ENCODE peak calls at places on chromosomes 4 and X, in six cellular contexts. D, B, L, K, F and C are unnamed samples.

GRCh38 chr4:10684631-10685030 is at the start of gene CLNK:
- DNase-seq in D (no peak), B (no peak), L (no peak), K (peak), F (no peak), C (no peak)

GRCh38 chrX:132716006-132716405 is 227.2 kb upstream of the MBNL3 start:
- DNase-seq in D (no peak), B (no peak), L (peak), K (no peak), F (no peak), C (no peak)

GRCh38 chr4:138445098-138445497 is 202.9 kb upstream of the SLC7A11 start:
- DNase-seq in D (peak), B (no peak), L (no peak), K (no peak), F (no peak), C (no peak)

GRCh38 chr4:128776794-128777216 is 32.7 kb upstream of the JADE1 start:
- DNase-seq in D (peak), B (peak), L (no peak), K (no peak), F (no peak), C (no peak)

GRCh38 chrX:41377624-41378023 is 43.7 kb downstream of the DDX3X start:
- DNase-seq in D (no peak), B (no peak), L (no peak), K (no peak), F (no peak), C (no peak)

GRCh38 chr4:1775731-1776500 is 17.2 kb upstream of the FGFR3 start:
- DNase-seq in D (no peak), B (no peak), L (no peak), K (no peak), F (peak), C (no peak)

GRCh38 chr4:7367361-7367760 is 67.4 kb downstream of the PSAPL1 start:
- DNase-seq in D (no peak), B (no peak), L (no peak), K (no peak), F (no peak), C (no peak)

GRCh38 chr4:87882861-87883260 is 50.1 kb downstream of the MEPE start:
- DNase-seq in D (no peak), B (no peak), L (no peak), K (no peak), F (no peak), C (no peak)

GRCh38 chr4:90958256-90958895 is 831.2 kb downstream of the CCSER1 start:
- DNase-seq in D (peak), B (no peak), L (no peak), K (no peak), F (no peak), C (peak)

GRCh38 chr4:56134272-56134671 is 185.5 kb downstream of the CEP135 start:
- DNase-seq in D (peak), B (no peak), L (no peak), K (no peak), F (peak), C (no peak)

GRCh38 chr4:182494103-182494502 is 250.9 kb downstream of the TENM3 start:
- DNase-seq in D (no peak), B (no peak), L (no peak), K (no peak), F (no peak), C (no peak)

GRCh38 chr4:109303141-109303499 is 662 bp upstream of the COL25A1 start:
- DNase-seq in D (no peak), B (no peak), L (no peak), K (no peak), F (no peak), C (peak)

GRCh38 chr4:32025840-32026459 is 1305.8 kb downstream of the PCDH7 start:
- DNase-seq in D (no peak), B (peak), L (no peak), K (no peak), F (no peak), C (no peak)

GRCh38 chr4:106615407-106615945 is 246.9 kb upstream of the GIMD1 start:
- DNase-seq in D (no peak), B (no peak), L (no peak), K (no peak), F (no peak), C (no peak)

GRCh38 chr4:56387023-56388001 is at the start of gene AASDH:
- DNase-seq in D (peak), B (peak), L (peak), K (peak), F (peak), C (peak)

GRCh38 chr4:40196724-40197281 is at the start of gene RHOH:
- DNase-seq in D (no peak), B (no peak), L (no peak), K (no peak), F (no peak), C (no peak)

GRCh38 chr4:143411527-143412480 is 75.1 kb downstream of the GAB1 start:
- DNase-seq in D (peak), B (no peak), L (no peak), K (no peak), F (no peak), C (no peak)

GRCh38 chrX:48487362-48487785 is 11.4 kb downstream of the FTSJ1 start:
- DNase-seq in D (peak), B (no peak), L (peak), K (no peak), F (peak), C (no peak)

GRCh38 chr4:150217192-150217591 is 138.9 kb downstream of the DCLK2 start:
- DNase-seq in D (peak), B (no peak), L (no peak), K (no peak), F (peak), C (no peak)

GRCh38 chrX:41384041-41384705 is 50.2 kb downstream of the DDX3X start:
- DNase-seq in D (peak), B (no peak), L (peak), K (no peak), F (no peak), C (no peak)

GRCh38 chr4:107069049-107069448 is 32.9 kb upstream of the DKK2 start:
- DNase-seq in D (peak), B (no peak), L (no peak), K (no peak), F (no peak), C (no peak)

GRCh38 chr4:95910749-95911148 is 70.9 kb downstream of the PDHA2 start:
- DNase-seq in D (no peak), B (no peak), L (no peak), K (no peak), F (no peak), C (no peak)

GRCh38 chr4:11548529-11549176 is 120.0 kb upstream of the HS3ST1 start:
- DNase-seq in D (peak), B (no peak), L (no peak), K (no peak), F (no peak), C (no peak)

DNA sequence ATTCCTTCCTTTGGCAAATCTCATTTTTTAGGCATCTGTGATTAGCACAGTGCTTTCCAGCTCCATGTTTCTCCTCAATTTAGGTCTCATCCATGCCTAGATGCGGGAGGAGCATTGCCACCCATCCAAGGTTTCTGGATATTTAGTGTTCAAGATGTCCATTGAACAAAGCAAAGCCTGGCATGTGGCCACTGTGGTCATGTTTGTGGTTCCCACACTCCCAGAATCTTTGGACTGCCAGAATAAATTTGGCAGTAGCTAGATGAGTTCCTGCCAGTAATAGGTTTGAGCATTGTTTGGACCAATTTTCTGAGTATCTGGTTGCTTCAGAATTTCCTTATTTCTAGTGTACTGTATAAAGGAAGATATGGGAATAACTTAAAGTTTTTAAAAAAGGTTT is 1124.1 kb downstream of the ADGRL3 start:
- DNase-seq in D (no peak), B (no peak), L (no peak), K (no peak), F (no peak), C (no peak)
- TF ChIP-seq BHLHE40 in D (no peak), B (no peak), L (no peak), K (no peak), F (no peak), C (no peak)

DNA sequence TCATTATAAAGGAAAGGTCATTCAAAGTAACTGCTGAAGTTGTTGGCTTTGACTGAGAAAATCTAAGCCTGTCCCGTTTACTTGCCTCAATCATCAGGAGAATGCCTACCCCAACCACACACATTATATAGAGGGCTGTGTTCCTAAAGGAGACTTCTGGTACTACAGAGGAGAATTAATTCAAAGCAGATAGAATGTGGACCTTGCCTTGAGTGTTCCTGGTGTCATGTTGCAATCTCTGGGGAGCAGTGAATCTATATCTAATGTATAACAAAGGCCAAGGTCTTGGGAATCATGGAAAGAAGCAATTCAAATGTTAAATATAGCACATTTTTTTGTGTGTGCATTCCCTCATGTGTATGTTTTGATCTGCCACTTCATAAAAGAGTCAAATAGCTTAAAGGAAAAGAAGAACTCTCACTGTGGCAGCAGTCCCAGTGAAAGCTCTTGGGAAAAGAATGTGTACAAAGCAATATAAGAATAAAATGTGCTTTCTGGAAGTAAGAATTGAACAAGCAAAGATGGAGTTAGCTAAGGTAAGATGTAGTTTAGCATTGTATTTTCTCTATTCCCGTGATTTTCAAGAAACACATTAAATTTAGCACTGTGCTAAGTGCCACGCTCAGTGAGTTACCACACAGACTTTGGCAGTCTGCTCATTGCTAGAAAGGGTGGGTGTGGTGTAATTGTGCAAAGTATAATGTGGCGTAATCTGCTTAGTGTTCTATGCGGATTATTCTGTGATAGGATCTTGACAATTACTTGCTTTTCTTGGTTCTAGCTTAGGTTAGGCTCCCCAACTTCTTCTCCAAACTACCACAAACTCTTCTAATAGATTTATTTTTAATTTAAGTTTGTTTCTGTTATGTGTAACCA is 13.7 kb downstream of the ADH6 start:
- DNase-seq in D (peak), B (no peak), L (no peak), K (no peak), F (peak), C (peak)
- TF ChIP-seq BHLHE40 in D (no peak), B (no peak), L (no peak), K (no peak), F (no peak), C (no peak)

GRCh38 chr4:60461551-60461950 is 738.6 kb upstream of the ADGRL3 start:
- DNase-seq in D (no peak), B (no peak), L (no peak), K (no peak), F (no peak), C (no peak)

DNA sequence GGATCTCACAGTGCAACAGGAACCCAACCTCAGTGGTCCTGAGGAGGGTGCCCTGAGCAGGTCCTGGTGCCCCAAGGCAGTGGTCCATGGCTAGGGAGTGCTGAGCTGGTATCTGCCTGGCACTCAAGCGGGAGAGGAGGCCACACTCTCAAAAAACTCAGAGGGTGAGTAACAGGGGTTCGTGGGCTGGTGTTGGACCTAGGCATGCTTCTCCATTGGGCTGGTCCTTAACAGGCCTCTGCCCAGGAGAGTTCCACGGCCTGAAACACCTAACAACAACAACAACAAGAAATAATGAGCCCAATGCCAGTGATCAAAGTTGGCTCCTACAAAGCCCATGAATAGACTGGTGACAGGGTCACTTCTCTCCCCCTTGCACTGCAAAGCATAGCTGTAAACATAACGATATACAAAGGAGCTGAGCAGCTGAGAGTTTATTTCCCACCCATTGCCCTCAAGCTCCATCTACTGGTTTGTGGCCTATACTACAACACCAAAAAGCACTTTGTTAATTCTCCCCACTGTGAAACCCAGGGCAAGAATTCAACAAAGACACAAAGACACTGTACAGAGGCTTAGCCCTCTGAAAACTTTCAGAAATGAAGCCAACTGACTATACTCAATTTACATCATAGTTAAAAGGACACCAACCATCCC is 736.2 kb upstream of the ADGRL3 start:
- DNase-seq in D (no peak), B (no peak), L (peak), K (no peak), F (peak), C (peak)
- TF ChIP-seq BHLHE40 in D (no peak), B (no peak), L (no peak), K (no peak), F (no peak), C (no peak)

DNA sequence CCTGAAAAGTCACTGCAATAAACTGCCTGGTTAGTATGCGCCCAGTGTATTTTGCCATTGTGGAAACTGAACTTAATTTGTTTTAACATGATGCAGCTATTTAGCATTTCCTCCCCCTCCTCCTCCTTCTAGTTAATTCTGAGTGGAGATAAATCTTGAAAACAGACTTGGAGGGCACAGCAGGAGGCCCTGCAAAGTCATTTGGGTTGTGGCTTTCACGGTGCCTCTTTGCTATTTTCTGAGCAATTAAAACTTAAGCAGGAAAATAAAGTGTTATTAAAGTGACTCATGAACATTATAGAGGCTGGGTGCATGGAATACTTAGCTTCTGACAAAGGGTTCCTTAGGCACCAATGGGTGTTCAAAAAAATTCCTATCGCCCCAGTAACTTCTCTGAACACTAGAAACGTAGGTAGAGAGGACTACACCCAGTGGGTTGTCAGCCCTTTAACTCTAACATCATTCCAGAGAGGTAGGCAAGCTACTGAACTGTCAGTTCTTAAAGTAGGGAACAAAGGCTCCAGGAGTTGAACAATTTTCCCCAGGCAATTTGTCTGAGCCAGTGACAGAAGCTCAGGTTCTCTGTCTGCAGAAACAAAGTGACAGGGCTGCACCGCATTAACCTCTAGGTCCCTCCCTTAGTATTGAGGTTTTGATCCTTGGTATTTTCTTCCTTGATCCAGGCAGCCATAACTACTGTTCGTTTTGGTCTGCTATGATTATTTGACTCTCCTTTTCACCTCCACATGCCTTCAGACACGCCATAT is 158.3 kb upstream of the KIT start:
- DNase-seq in D (peak), B (no peak), L (peak), K (no peak), F (no peak), C (peak)
- TF ChIP-seq BHLHE40 in D (no peak), B (no peak), L (no peak), K (no peak), F (no peak), C (no peak)

DNA sequence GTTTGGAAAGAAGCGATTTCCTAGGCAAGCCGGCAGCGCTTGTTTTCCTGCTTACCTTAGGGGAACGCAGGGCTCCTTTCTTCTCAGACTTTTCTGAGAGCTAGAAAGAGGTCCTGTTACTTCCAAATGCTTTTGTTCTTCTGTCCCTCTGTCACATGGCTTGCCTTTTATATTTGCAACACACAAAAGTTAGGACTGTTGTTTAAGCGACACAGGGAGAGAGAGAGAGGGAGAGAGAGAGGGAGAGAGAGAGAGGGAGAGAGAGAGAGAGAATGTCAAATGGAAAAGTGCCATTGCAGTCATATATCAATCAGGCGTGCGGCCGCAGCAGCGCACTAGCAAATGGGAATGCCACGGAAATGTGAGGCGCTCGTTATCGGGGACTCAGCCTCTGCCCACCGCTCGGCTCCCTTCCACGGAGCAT is at the start of gene NDP:
- DNase-seq in D (no peak), B (no peak), L (no peak), K (no peak), F (no peak), C (no peak)
- TF ChIP-seq BHLHE40 in D (no peak), B (no peak), L (no peak), K (no peak), F (no peak), C (no peak)

DNA sequence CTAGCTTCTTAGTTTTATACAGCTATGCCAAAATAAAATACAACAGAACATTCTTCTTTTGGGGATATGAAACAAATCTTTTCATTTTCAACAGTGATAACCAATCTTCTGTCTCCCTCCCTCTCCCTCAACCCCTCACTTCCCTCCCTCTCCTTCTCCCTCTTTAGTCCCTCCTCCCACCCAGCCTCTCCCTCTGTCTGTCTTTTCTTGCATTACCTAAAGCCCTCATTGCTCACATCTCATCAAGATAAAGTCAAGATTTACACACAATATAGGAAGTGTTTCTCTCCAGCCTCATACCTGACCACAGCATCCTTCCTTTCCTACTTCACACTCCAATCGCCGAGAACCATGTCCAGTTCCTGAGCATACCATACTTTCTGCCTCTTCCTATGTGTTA is 190.3 kb downstream of the SHROOM3 start:
- DNase-seq in D (no peak), B (no peak), L (no peak), K (no peak), F (no peak), C (no peak)
- TF ChIP-seq BHLHE40 in D (no peak), B (no peak), L (no peak), K (no peak), F (no peak), C (no peak)